ENCODE peak calls at places on chromosomes 13 and 19, in seven cellular contexts. W is astrocyte, K is substantia nigra, H is cardiac fibroblast, V is fibroblast of lung, G is WTC11, J is germinal center. S is an unnamed sample.

GRCh38 chr13:80171096-80171495 is 169.8 kb downstream of the SPRY2 start:
- DNase-seq in W (no peak), K (no peak), H (no peak), V (no peak), G (no peak), J (no peak), S (no peak)

GRCh38 chr19:49297403-49297802 is 27.6 kb downstream of the SLC6A16 start:
- DNase-seq in W (peak), K (no peak), H (no peak), V (peak), G (no peak), J (no peak), S (no peak)

GRCh38 chr19:45767410-45767880 is 1.6 kb downstream of the SIX5 start:
- DNase-seq in W (peak), K (no peak), H (peak), V (peak), G (peak), J (no peak), S (no peak)

GRCh38 chr19:46431824-46432223 is 3.1 kb upstream of the PNMA8C start:
- DNase-seq in W (no peak), K (no peak), H (no peak), V (no peak), G (peak), J (no peak), S (no peak)

GRCh38 chr13:75670496-75670895 is 34.4 kb downstream of the LMO7 start:
- DNase-seq in W (no peak), K (no peak), H (no peak), V (peak), G (no peak), J (no peak), S (no peak)

GRCh38 chr13:96816261-96816660 is 178.0 kb downstream of the OXGR1 start:
- DNase-seq in W (no peak), K (no peak), H (peak), V (peak), G (no peak), J (no peak), S (no peak)

GRCh38 chr19:10929402-10929794 is 787 bp downstream of the TIMM29 start:
- DNase-seq in W (no peak), K (no peak), H (no peak), V (no peak), G (peak), J (no peak), S (no peak)

GRCh38 chr19:49929121-49929610 is at the start of the genes ATF5 and NUP62:
- DNase-seq in W (peak), K (no peak), H (peak), V (peak), G (peak), J (peak), S (peak)

GRCh38 chr13:111638233-111638632 is 317.8 kb downstream of the TEX29 start:
- DNase-seq in W (no peak), K (no peak), H (no peak), V (no peak), G (no peak), J (no peak), S (no peak)

GRCh38 chr19:1470864-1471513 is 8.0 kb downstream of the C19orf25 start:
- DNase-seq in W (no peak), K (no peak), H (no peak), V (no peak), G (peak), J (no peak), S (peak)

GRCh38 chr19:958967-959685 is 25.0 kb upstream of the WDR18 start:
- DNase-seq in W (peak), K (no peak), H (no peak), V (peak), G (no peak), J (no peak), S (no peak)

GRCh38 chr19:29806098-29806866 is 5.5 kb upstream of the CCNE1 start:
- DNase-seq in W (peak), K (no peak), H (peak), V (peak), G (peak), J (no peak), S (no peak)

GRCh38 chr19:49560358-49560900 is 19.9 kb downstream of the NOSIP start:
- DNase-seq in W (no peak), K (no peak), H (no peak), V (no peak), G (no peak), J (no peak), S (no peak)

GRCh38 chr13:26557393-26558073 is at the start of gene WASF3:
- DNase-seq in W (peak), K (peak), H (peak), V (peak), G (peak), J (peak), S (no peak)

GRCh38 chr19:53868892-53869804 is 1.5 kb downstream of the MYADM start:
- DNase-seq in W (peak), K (peak), H (peak), V (peak), G (peak), J (peak), S (peak)

GRCh38 chr19:32392946-32393345 is 12.6 kb upstream of the DPY19L3 start:
- DNase-seq in W (no peak), K (no peak), H (no peak), V (no peak), G (no peak), J (no peak), S (no peak)

GRCh38 chr13:53137777-53138176 is 109.2 kb downstream of the OLFM4 start:
- DNase-seq in W (peak), K (no peak), H (peak), V (peak), G (no peak), J (no peak), S (no peak)

GRCh38 chr13:106348032-106348431 is 187.4 kb downstream of the EFNB2 start:
- DNase-seq in W (peak), K (no peak), H (peak), V (peak), G (no peak), J (no peak), S (no peak)

GRCh38 chr13:110683203-110683883 is 22.6 kb downstream of the CARS2 start:
- DNase-seq in W (no peak), K (no peak), H (peak), V (peak), G (no peak), J (no peak), S (no peak)

GRCh38 chr13:50153401-50153800 is 138.2 kb downstream of the KCNRG start:
- DNase-seq in W (no peak), K (no peak), H (no peak), V (no peak), G (no peak), J (no peak), S (no peak)

GRCh38 chr19:38970664-38971532 is 4.6 kb downstream of the FBXO17 start:
- DNase-seq in W (no peak), K (no peak), H (no peak), V (peak), G (no peak), J (no peak), S (no peak)

GRCh38 chr13:83281666-83282065 is 600.6 kb downstream of the SLITRK1 start:
- DNase-seq in W (no peak), K (no peak), H (no peak), V (peak), G (no peak), J (no peak), S (no peak)

GRCh38 chr13:105638446-105638845 is 897.0 kb downstream of the EFNB2 start:
- DNase-seq in W (peak), K (no peak), H (no peak), V (no peak), G (no peak), J (no peak), S (no peak)

GRCh38 chr13:106151056-106151699 is 384.3 kb downstream of the EFNB2 start:
- DNase-seq in W (peak), K (no peak), H (peak), V (peak), G (no peak), J (no peak), S (no peak)

GRCh38 chr13:112960671-112961070 is 8.3 kb upstream of the MCF2L start:
- DNase-seq in W (no peak), K (no peak), H (no peak), V (no peak), G (no peak), J (no peak), S (no peak)

GRCh38 chr19:49983645-49984229 is 22.8 kb upstream of the SIGLEC11 start:
- DNase-seq in W (no peak), K (no peak), H (peak), V (peak), G (peak), J (peak), S (peak)

GRCh38 chr13:24271231-24271610 is 38.2 kb upstream of the C1QTNF9 start:
- DNase-seq in W (no peak), K (no peak), H (no peak), V (no peak), G (no peak), J (no peak), S (no peak)

GRCh38 chr19:33683881-33684549 is 62.3 kb downstream of the CHST8 start:
- DNase-seq in W (peak), K (no peak), H (peak), V (peak), G (peak), J (no peak), S (peak)

GRCh38 chr19:16412596-16413355 is 59.0 kb downstream of the EPS15L1 start:
- DNase-seq in W (no peak), K (no peak), H (no peak), V (no peak), G (no peak), J (no peak), S (peak)

GRCh38 chr19:33226550-33227241 is 1.0 kb upstream of the SLC7A10 start:
- DNase-seq in W (no peak), K (no peak), H (peak), V (peak), G (peak), J (no peak), S (no peak)

GRCh38 chr19:38033658-38034150 is 126.7 kb downstream of the SIPA1L3 start:
- DNase-seq in W (peak), K (no peak), H (no peak), V (no peak), G (peak), J (peak), S (no peak)

GRCh38 chr13:30882996-30883766 is 22.9 kb upstream of the MEDAG start:
- DNase-seq in W (no peak), K (no peak), H (no peak), V (no peak), G (no peak), J (no peak), S (no peak)

GRCh38 chr19:18170714-18171255 is 2.8 kb upstream of the IFI30 start:
- DNase-seq in W (no peak), K (no peak), H (no peak), V (no peak), G (no peak), J (peak), S (no peak)

GRCh38 chr19:16327131-16327450 is 2.5 kb downstream of the KLF2 start:
- DNase-seq in W (no peak), K (no peak), H (no peak), V (no peak), G (no peak), J (no peak), S (no peak)

GRCh38 chr13:73767747-73768315 is 366.4 kb downstream of the KLF12 start:
- DNase-seq in W (no peak), K (no peak), H (no peak), V (no peak), G (peak), J (peak), S (peak)

GRCh38 chr19:49094505-49095482 is 9.5 kb downstream of the SNRNP70 start:
- DNase-seq in W (no peak), K (peak), H (peak), V (no peak), G (no peak), J (no peak), S (no peak)